ENCODE peak calls at places on chromosomes 13 and 19, in six cellular contexts. J is spleen; G is astrocyte of the spinal cord; N is endodermal cell; A is CD8-positive, alpha-beta T cell; L is cardiac muscle cell. F is an unnamed sample.

GRCh38 chr13:59247166-59247565 is 916.6 kb downstream of the DIAPH3 start:
- DNase-seq in J (no peak), A (no peak), L (no peak), G (no peak), N (no peak), F (no peak)

GRCh38 chr13:96093296-96094006 is 3.5 kb downstream of the HS6ST3 start:
- DNase-seq in L (no peak), G (no peak), N (no peak), J (no peak), A (no peak), F (no peak)

GRCh38 chr13:113063091-113063491 is 42.5 kb upstream of the F7 start:
- DNase-seq in G (no peak), L (no peak), N (no peak), A (no peak), J (peak; percentile 68), F (no peak)

GRCh38 chr19:7427944-7428343 is 60.9 kb downstream of the PEX11G start:
- DNase-seq in N (no peak), A (no peak), G (peak; percentile 39), J (no peak), L (no peak), F (no peak)

GRCh38 chr13:104181526-104182231 is 1115.5 kb upstream of the SLC10A2 start:
- DNase-seq in A (no peak), N (no peak), L (no peak), J (no peak), G (no peak), F (no peak)

GRCh38 chr19:34269968-34270621 is 15.7 kb downstream of the GARRE1 start:
- DNase-seq in N (peak; percentile 73), J (peak; percentile 91), A (peak; percentile 42), L (no peak), G (peak; percentile 65), F (peak; percentile 58)

GRCh38 chr13:30142502-30143211 is 164.7 kb downstream of the KATNAL1 start:
- DNase-seq in N (peak; percentile 71), L (no peak), J (no peak), G (peak; percentile 98), A (no peak), F (peak; percentile 99)

GRCh38 chr19:17156947-17157302 is 58.2 kb upstream of the USE1 start:
- DNase-seq in A (no peak), L (no peak), G (no peak), N (no peak), J (no peak), F (no peak)

GRCh38 chr19:58544591-58545285 is 874 bp downstream of the TRIM28 start:
- DNase-seq in G (peak; percentile 29), N (no peak), A (peak; percentile 63), L (peak; percentile 76), J (no peak), F (no peak)

GRCh38 chr13:94968757-94969086 is 256.4 kb upstream of the SOX21 start:
- DNase-seq in A (no peak), J (no peak), G (no peak), N (no peak), L (no peak), F (no peak)

GRCh38 chr13:59261928-59262488 is 901.7 kb downstream of the DIAPH3 start:
- DNase-seq in G (no peak), L (peak; percentile 60), A (no peak), J (no peak), N (peak; percentile 62), F (no peak)

GRCh38 chr13:54196684-54197083 is 1168.1 kb downstream of the OLFM4 start:
- DNase-seq in J (no peak), N (no peak), A (no peak), L (no peak), G (no peak), F (no peak)

GRCh38 chr13:34302596-34302995 is 484.6 kb downstream of the RFC3 start:
- DNase-seq in L (no peak), G (no peak), N (no peak), A (no peak), J (no peak), F (no peak)

GRCh38 chr19:18682807-18683108 is 722 bp upstream of the CRTC1 start:
- DNase-seq in G (no peak), N (no peak), A (no peak), J (no peak), L (no peak), F (no peak)

GRCh38 chr19:48819366-48819816 is 8.6 kb upstream of the BCAT2 start:
- DNase-seq in J (no peak), L (no peak), G (peak; percentile 69), A (no peak), N (no peak), F (peak; percentile 90)

GRCh38 chr13:35285677-35286076 is 190.8 kb downstream of the MAB21L1 start:
- DNase-seq in J (no peak), N (no peak), G (no peak), A (no peak), L (peak; percentile 26), F (no peak)

GRCh38 chr19:10634881-10635463 is 9.6 kb downstream of the SLC44A2 start:
- DNase-seq in L (no peak), N (no peak), J (no peak), A (no peak), G (no peak), F (no peak)

GRCh38 chr19:4660181-4660791 is 9.9 kb downstream of the MYDGF start:
- DNase-seq in J (no peak), N (peak; percentile 92), L (peak; percentile 41), A (no peak), G (no peak), F (no peak)

GRCh38 chr13:102555914-102556553 is 40.8 kb upstream of the TPP2 start:
- DNase-seq in A (no peak), J (no peak), N (no peak), G (peak; percentile 51), L (peak; percentile 9), F (peak; percentile 9)

GRCh38 chr13:31063734-31064133 is 98.0 kb downstream of the HSPH1 start:
- DNase-seq in G (no peak), A (no peak), J (no peak), N (no peak), L (no peak), F (no peak)

GRCh38 chr13:30802953-30803478 is 67.7 kb downstream of the ALOX5AP start:
- DNase-seq in A (peak; percentile 61), N (peak; percentile 95), L (peak; percentile 85), J (peak; percentile 96), G (peak; percentile 71), F (peak; percentile 35)

GRCh38 chr19:58361900-58362271 is 665 bp downstream of the ZNF497 start:
- DNase-seq in L (no peak), G (no peak), J (peak; percentile 87), A (no peak), N (no peak), F (no peak)

GRCh38 chr13:55566334-55566733 is 1574.4 kb upstream of the PRR20A start:
- DNase-seq in N (no peak), J (no peak), L (no peak), G (no peak), A (no peak), F (no peak)

GRCh38 chr19:45137179-45137761 is 23.5 kb downstream of the NKPD1 start:
- DNase-seq in J (no peak), A (no peak), G (peak; percentile 31), L (no peak), N (no peak), F (no peak)

GRCh38 chr19:55809381-55810058 is 22.3 kb downstream of the NLRP11 start:
- DNase-seq in J (peak; percentile 83), N (peak; percentile 69), A (no peak), L (no peak), G (peak; percentile 0), F (peak; percentile 10)

GRCh38 chr13:23600534-23600933 is 30.3 kb downstream of the TNFRSF19 start:
- DNase-seq in G (no peak), J (no peak), N (no peak), L (no peak), A (no peak), F (no peak)

GRCh38 chr13:64529874-64530485 is 2700.2 kb downstream of the PCDH9 start:
- DNase-seq in J (no peak), L (peak; percentile 34), G (peak; percentile 11), N (peak; percentile 71), A (no peak), F (no peak)
- TF ChIP-seq CTCF in J (peak; percentile 53), L (peak; percentile 71), G (peak; percentile 62), N (peak; percentile 87), A (peak; percentile 21), F (peak; percentile 60)

GRCh38 chr19:54162884-54163283 is 3.4 kb upstream of the LENG1 start:
- DNase-seq in A (no peak), N (no peak), G (no peak), J (no peak), L (no peak), F (no peak)

GRCh38 chr19:54164369-54165068 is 5.0 kb upstream of the LENG1 start:
- DNase-seq in G (no peak), L (peak; percentile 70), J (no peak), A (peak; percentile 37), N (peak; percentile 99), F (no peak)

GRCh38 chr19:54160182-54160811 is 776 bp upstream of the LENG1 start:
- DNase-seq in N (no peak), J (peak; percentile 81), L (no peak), G (no peak), A (no peak), F (no peak)

GRCh38 chr19:54160948-54161347 is 1.4 kb upstream of the LENG1 start:
- DNase-seq in L (no peak), J (no peak), A (no peak), N (no peak), G (no peak), F (no peak)

DNA sequence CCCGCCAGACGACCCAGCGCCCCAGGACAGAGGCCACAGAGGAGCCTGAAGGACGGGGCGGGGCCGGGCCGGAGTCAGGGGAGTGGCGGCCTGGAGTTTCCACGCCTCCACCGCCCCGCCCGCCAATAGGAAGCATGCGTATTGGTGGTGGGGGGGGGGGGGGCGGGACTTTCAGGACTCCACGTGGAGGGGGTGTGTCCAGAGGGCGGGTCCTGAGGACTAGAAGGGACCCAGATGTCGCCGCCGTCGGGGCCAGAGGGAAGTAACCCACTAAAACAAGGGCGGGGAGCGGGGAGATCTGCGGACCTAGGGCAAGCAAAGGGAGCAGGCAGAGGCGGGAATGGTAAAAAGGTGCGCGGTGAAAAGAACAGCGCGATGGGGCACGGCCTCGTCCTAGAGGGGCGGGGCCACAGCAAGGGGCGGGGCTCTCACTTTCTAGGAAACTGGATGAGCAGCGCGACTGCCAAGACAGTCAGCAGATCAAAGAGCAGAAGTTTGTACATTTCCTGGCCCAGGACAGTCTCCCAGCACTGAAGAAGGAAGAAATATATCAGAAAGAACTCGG is 2.8 kb upstream of the LENG1 start:
- DNase-seq in G (peak; percentile 73), A (peak; percentile 52), J (peak; percentile 94), L (peak; percentile 93), N (peak; percentile 96), F (no peak)
- H3K4me3 ChIP-seq in G (peak overlapping the region; percentile 45), A (peak overlapping the region; percentile 52), J (peak overlapping the region; percentile 55), L (peak overlapping the region; percentile 31), N (peak overlapping the region; percentile 68), F (peak overlapping the region; percentile 29)

GRCh38 chr19:11887618-11888531 is at the start of gene ZNF69:
- DNase-seq in L (peak; percentile 94), N (peak; percentile 99), J (peak; percentile 88), G (peak; percentile 65), A (peak; percentile 16), F (no peak)
- TF ChIP-seq CTCF in L (peak; percentile 15), N (peak; percentile 60), J (no peak), G (peak; percentile 34), A (no peak), F (no peak)

DNA sequence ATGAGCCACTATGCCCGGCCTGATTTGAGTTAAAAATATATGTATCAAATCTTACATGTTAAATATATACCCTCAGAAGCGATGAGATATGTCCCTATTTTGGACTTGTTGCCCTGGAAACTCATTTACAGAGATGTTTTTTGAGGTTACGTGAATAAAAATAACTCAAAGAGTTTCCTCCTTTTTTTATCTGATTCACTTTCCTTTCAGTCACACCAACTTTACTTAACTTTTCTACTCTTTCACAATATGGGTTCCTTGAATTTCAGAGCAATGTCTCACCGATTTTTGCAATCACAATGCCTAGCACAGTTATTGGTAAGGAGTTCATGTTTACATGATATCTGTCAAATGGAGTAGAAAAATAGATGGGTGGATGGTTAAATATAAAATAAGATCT is 2.3 kb downstream of the OR7C2 start:
- DNase-seq in L (no peak), A (no peak), G (no peak), J (no peak), N (no peak), F (no peak)
- H3K4me3 ChIP-seq in L (no peak overlapping the region), A (no peak overlapping the region), G (no peak overlapping the region), J (no peak overlapping the region), N (no peak overlapping the region), F (no peak overlapping the region)

F was measured in HFF-Myc.